ENCODE peak calls at places on chromosomes 13 and 19, in seven cellular contexts. I, E, J, B, N, K and X are unnamed samples.

GRCh38 chr19:5519076-5519475 is 48.7 kb downstream of the TINCR start:
- DNase-seq in I (no peak), E (no peak), J (no peak), B (no peak), N (no peak), K (no peak), X (no peak)

GRCh38 chr19:57359300-57359699 is 4.1 kb upstream of the TRAPPC2B start:
- DNase-seq in I (no peak), E (no peak), J (no peak), B (no peak), N (no peak), K (no peak), X (no peak)

GRCh38 chr19:18205180-18205915 is 1.5 kb upstream of the RAB3A start:
- DNase-seq in I (peak; percentile 74), E (peak; percentile 65), J (peak; percentile 54), B (peak; percentile 83), N (peak; percentile 32), K (peak; percentile 82), X (no peak)

GRCh38 chr13:97017322-97017721 is 23.0 kb upstream of the OXGR1 start:
- DNase-seq in I (no peak), E (no peak), J (no peak), B (no peak), N (no peak), K (no peak), X (no peak)

GRCh38 chr13:82647540-82647939 is 1234.7 kb downstream of the SLITRK1 start:
- DNase-seq in I (no peak), E (no peak), J (no peak), B (no peak), N (no peak), K (no peak), X (no peak)

GRCh38 chr13:74444877-74445479 is 310.8 kb upstream of the KLF12 start:
- DNase-seq in I (no peak), E (no peak), J (no peak), B (no peak), N (no peak), K (no peak), X (no peak)

GRCh38 chr19:30755581-30755980 is 383.4 kb downstream of the ZNF536 start:
- DNase-seq in I (no peak), E (no peak), J (no peak), B (no peak), N (no peak), K (no peak), X (no peak)

GRCh38 chr13:40102854-40103253 is 447.4 kb downstream of the COG6 start:
- DNase-seq in I (no peak), E (no peak), J (no peak), B (no peak), N (peak; percentile 72), K (no peak), X (no peak)